ENCODE peak calls at places on chromosomes 2 and 18, in seven cellular contexts. G is HCT116, B is OCI-LY7, L is MM.1S, H is SK-N-SH, W is hepatocyte, J is GM23338. V is an unnamed sample. For H3K9me2, the result is how much of the 10 kb centered on the place peaks cover.

GRCh38 chr2:230924092-230924469 is 961 bp downstream of the GPR55 start:
- DNase-seq in G (no peak), B (no peak), L (no peak), H (no peak), W (no peak), J (no peak), V (no peak)

GRCh38 chr2:120797421-120798289 is 62.0 kb downstream of the GLI2 start:
- DNase-seq in G (no peak), B (no peak), L (no peak), H (no peak), W (peak), J (peak), V (no peak)

GRCh38 chr18:63817441-63818051 is 42.3 kb downstream of the SERPINB7 start:
- DNase-seq in G (no peak), B (no peak), L (no peak), H (no peak), W (no peak), J (no peak), V (peak)

GRCh38 chr2:240452471-240453256 is 17.2 kb downstream of the GPC1 start:
- DNase-seq in G (no peak), B (no peak), L (peak), H (peak), W (peak), J (peak), V (peak)

GRCh38 chr2:223737207-223737606 is 100.2 kb downstream of the AP1S3 start:
- DNase-seq in G (no peak), B (no peak), L (no peak), H (no peak), W (no peak), J (no peak), V (no peak)

GRCh38 chr18:46727177-46727576 is 29.7 kb downstream of the ST8SIA5 start:
- DNase-seq in G (no peak), B (no peak), L (no peak), H (no peak), W (no peak), J (no peak), V (no peak)

GRCh38 chr18:21484851-21485636 is 115.5 kb downstream of the ESCO1 start:
- DNase-seq in G (no peak), B (no peak), L (no peak), H (no peak), W (no peak), J (no peak), V (peak)

GRCh38 chr18:67525328-67526110 is 9.0 kb upstream of the DSEL start:
- DNase-seq in G (no peak), B (no peak), L (no peak), H (no peak), W (peak), J (peak), V (peak)

GRCh38 chr18:28804512-28805214 is 627.7 kb upstream of the CDH2 start:
- DNase-seq in G (no peak), B (no peak), L (no peak), H (no peak), W (no peak), J (no peak), V (no peak)

DNA sequence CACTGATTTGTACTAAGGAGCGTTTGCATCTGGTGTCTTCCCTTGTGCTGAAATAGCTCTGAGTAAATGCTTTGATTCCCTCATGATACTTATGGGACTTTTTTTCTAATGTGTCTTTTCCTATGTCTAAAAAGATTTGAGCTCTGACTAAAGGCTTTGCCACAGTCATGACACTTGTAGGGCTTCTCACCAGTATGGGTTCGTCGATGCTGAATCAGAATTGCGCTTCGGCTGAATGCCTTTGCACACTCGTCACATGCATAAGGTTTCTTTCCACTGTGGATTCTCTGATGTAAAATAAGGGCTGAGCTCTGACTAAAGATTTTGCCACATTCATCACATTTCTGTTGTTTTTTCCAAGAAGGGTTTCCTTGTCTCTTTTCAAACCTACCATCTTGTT is 8.0 kb downstream of the ZNF396 start:
- DNase-seq in G (no peak), B (no peak), L (no peak), H (no peak), W (no peak), J (no peak), V (no peak)
- TF ChIP-seq CTCF in G (no peak), B (no peak), L (no peak), H (no peak), W (no peak), J (no peak), V (no peak)

DNA sequence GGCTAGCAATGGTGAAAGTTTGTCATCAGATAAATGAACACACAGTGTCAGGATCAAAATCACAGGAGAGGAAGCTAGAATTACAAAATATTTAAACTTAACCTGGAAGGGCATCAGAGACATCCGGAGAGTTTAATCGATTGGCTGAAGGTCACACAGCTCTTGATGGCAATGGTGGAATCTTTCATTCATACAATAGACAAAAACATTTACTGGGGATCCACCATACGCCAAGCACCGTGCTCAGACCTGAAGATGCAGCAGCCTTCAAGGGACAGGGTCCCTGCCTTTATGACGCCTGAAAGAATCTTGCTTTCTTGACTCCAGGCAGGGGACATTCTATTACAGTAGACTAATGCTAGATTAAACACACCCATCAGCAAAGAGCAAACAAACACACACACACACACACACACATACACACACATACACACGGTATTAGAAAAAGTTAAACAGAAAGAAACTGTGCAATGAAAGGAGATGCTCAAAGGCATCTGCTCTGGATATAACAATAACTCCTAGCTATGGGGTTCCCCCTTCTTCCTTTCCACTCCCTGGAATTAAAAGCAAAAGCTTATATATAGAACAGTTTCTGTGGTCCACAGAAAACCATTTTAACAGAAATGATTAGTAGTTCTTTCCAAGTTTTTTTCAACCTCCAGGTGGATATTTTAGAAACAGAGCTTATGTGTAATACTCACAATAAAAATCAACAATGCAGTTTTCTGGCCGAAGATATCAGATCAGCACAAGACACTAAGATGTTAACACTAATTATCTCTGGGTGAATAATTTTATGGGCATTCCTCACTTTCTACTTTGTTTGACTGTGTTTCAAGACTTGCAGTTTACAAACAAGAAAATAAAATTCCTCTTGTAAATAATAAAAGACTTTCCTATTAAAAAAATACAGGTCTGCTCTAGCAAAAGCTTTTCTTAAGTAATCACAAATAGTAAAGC is 151.7 kb downstream of the ANKRD44 start:
- DNase-seq in G (no peak), B (no peak), L (no peak), H (no peak), W (no peak), J (no peak), V (peak)
- H2AFZ ChIP-seq in G (no peak), B (peak), L (no peak), H (peak), W (no peak), J (no peak), V (peak)

DNA sequence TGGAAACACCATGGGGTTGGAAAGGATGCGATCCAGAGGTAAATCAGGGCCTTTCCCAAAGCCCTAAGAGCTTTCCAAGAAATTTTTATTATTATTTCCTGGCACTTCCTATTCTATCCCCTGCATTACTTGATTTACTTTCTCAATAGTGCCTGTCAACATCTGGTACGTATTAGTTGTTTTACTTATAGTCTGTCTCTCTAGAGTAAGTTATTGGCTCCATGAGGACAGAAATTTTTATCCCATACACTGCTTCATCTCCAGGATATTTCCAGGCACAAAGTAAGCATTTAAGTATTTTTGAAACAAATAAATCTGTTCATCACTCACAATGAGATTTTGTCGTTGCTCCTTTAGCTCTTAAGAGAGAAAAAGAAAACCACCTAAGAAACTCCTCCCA is 18.1 kb downstream of the PPP4R1 start:
- DNase-seq in G (no peak), B (no peak), L (no peak), H (no peak), W (peak), J (no peak), V (no peak)
- H3K9me2 ChIP-seq in G (under half), B (under half), L (under half), H (under half), W (under half), J (under half), V (under half)

GRCh38 chr2:29329899-29330298 is 214.7 kb downstream of the CLIP4 start:
- DNase-seq in G (no peak), B (no peak), L (no peak), H (no peak), W (no peak), J (peak), V (no peak)
- TF ChIP-seq CTCF in G (peak), B (peak), L (no peak), H (peak), W (peak), J (peak), V (peak)

GRCh38 chr18:51946946-51947345 is 393.1 kb upstream of the DCC start:
- DNase-seq in G (no peak), B (no peak), L (no peak), H (no peak), W (no peak), J (no peak), V (no peak)
- H2AFZ ChIP-seq in G (no peak), B (no peak), L (no peak), H (no peak), W (no peak), J (no peak), V (no peak)

DNA sequence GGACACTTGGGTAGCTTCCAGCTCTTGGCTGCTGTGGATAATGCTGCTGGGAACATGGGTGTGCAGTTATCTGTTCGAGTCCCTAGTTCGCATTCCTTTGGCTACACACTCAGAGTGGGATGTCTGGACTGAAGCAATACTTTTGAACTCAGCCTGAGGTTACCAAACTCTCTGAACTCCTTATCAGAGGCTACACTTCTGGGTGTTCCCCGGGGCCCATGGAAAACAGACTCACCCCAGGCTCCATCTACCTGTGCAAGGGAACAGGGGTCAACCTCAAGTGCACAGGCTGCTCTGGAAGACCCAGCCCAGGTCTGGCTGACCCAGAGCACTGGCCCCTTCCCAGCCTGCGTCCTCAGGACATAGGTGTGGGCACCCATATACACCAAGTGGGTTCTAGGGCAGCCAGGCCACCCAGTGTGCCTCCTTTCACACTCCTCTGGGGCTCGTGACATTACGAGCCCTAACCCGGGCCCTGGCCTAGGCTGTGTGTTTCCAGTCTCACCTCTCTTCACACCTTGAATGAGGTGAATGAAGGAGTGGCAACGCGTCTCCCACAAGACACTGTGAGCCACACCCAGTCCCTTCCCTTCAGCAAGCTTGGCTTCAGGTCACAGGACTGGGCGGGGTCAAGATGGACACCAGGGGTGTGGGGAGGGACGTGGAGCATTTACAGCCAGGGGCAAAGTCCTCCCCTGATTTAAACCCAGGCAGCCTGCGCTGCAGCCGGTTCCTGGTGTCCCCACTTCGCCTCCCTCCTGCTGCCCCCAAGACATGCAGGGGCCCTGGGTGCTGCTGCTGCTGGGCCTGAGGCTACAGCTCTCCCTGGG is at the start of gene ALPI:
- DNase-seq in G (no peak), B (no peak), L (no peak), H (no peak), W (peak), J (no peak), V (no peak)
- H3K9me2 ChIP-seq in G (under half), B (under half), L (under half), H (under half), W (under half), J (under half), V (under half)

DNA sequence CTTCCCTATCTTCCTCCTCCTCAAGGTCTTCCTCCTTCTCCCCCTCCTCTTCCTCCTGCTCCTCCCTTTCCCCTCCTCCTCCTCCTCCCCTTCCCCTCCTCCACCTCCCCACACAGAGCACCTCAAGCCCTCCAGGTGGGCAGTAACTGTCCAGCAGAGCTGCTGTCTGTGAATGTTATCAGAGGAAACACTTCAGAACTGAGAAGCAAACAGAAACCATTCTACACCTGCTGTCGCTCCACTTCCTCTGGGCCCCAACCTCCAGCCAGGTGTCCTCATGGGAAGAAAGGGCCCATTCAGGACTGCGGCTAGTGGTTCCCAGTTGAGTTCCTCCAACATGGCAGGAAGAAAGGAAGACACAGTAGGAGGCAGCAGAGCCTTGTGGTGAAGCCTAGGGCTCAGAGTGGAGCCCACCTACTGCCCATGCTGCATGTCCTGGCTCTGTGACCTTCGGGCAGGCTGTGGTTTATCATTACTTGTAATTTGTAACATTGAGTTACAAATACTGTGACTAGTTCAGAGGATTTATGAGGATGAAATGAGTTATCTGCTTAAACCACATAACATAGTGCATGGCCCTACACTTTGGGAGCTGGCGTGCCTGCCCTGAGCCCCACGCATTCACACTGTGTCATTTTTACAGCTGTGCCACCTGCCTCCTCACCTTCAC is 165.9 kb upstream of the ID2 start:
- DNase-seq in G (no peak), B (peak), L (peak), H (no peak), W (no peak), J (no peak), V (no peak)
- TF ChIP-seq CTCF in G (no peak), B (peak), L (peak), H (no peak), W (no peak), J (no peak), V (no peak)